ENCODE peak calls at places on chromosomes 5 and 9, in eight cellular contexts. T is mucosa of descending colon, X is upper lobe of right lung, E is astrocyte, C is retinal pigment epithelial cell, J is tibial nerve, N is fibroblast of pulmonary artery, A is astrocyte of the spinal cord. B is an unnamed sample.

GRCh38 chr5:132263548-132264261 is 6.2 kb downstream of the PDLIM4 start:
- DNase-seq in E (peak), J (no peak), T (peak), X (no peak), A (peak), C (no peak), N (peak), B (peak)

GRCh38 chr5:38289457-38289856 is 31.1 kb downstream of the EGFLAM start:
- DNase-seq in E (no peak), C (no peak), J (no peak), T (no peak), X (no peak), N (no peak), A (no peak), B (no peak)

GRCh38 chr9:127930298-127931091 is at the start of gene PIP5KL1:
- DNase-seq in A (peak), C (no peak), E (peak), T (peak), X (peak), N (peak), J (no peak), B (no peak)

GRCh38 chr5:130222638-130223037 is 318.4 kb downstream of the CHSY3 start:
- DNase-seq in A (peak), N (peak), X (no peak), C (peak), E (peak), J (no peak), T (no peak), B (no peak)

GRCh38 chr5:13477118-13477737 is 467.3 kb downstream of the DNAH5 start:
- DNase-seq in A (peak), X (no peak), J (no peak), E (peak), N (peak), C (peak), T (no peak), B (no peak)

GRCh38 chr5:37838152-37838932 is 1.5 kb downstream of the GDNF start:
- DNase-seq in T (no peak), C (no peak), J (no peak), X (no peak), E (no peak), A (peak), N (peak), B (no peak)

GRCh38 chr9:4508246-4508906 is 18.1 kb downstream of the SLC1A1 start:
- DNase-seq in A (peak), E (peak), T (no peak), J (no peak), C (no peak), X (no peak), N (peak), B (peak)

GRCh38 chr9:101509572-101509971 is 24.1 kb upstream of the RNF20 start:
- DNase-seq in T (no peak), C (no peak), A (no peak), N (no peak), X (no peak), E (no peak), J (no peak), B (no peak)

GRCh38 chr5:158382473-158382872 is 523.5 kb upstream of the CLINT1 start:
- DNase-seq in A (peak), J (peak), C (peak), N (peak), X (peak), T (peak), E (peak), B (peak)

GRCh38 chr9:8733096-8733954 is 933.7 kb upstream of the DMAC1 start:
- DNase-seq in X (no peak), J (no peak), E (peak), A (peak), T (peak), N (peak), C (no peak), B (no peak)

GRCh38 chr5:180601591-180602480 is 10.5 kb upstream of the SCGB3A1 start:
- DNase-seq in E (no peak), N (no peak), C (no peak), X (peak), J (no peak), A (no peak), T (no peak), B (no peak)

GRCh38 chr5:168308976-168309598 is 17.6 kb downstream of the WWC1 start:
- DNase-seq in T (no peak), C (no peak), E (no peak), N (no peak), J (no peak), A (no peak), X (no peak), B (no peak)

GRCh38 chr5:43078956-43079355 is 38.8 kb upstream of the ANXA2R start:
- DNase-seq in N (peak), X (no peak), T (no peak), E (peak), C (peak), A (peak), J (no peak), B (peak)

DNA sequence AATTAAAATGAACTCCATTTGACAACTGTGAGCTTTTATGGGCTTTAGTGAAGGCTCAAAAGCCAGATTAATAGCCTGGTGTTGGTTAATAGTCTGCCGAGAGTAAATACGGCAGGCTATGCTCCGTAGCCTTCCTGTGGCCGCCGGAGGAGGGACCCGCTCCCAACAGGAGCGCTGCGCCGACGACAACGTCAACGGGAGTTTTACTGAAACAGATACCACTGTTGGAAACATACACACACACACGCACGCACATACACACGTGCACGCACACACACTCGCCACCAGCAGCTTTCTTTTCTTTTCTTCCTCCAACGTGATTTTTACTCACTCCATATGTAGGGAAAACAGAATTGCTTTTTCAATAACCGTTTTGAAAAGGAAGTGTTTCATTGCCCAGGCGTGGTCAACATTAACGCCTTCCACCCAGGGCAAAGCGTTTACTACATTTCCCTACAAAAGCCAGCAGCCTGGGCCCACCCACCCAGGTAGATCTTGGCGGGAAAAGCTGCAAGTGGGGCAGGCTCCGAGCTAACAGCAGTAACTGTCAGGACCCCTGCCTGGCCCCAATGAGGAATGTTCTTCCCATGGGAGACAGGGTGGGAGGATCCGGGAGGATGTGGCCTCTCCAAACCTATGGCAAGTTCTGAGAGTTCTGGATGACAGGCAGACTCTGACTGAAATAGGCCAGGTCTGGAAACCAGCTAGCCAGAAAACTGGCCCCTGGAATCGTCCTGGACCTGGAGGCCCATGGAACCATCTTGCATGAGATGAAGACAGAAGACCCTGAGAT is 72.3 kb downstream of the PAX5 start:
- DNase-seq in X (peak), N (peak), T (peak), E (peak), A (no peak), J (no peak), C (no peak), B (no peak)
- H3K4me3 ChIP-seq in X (no peak), N (peak), T (no peak), E (no peak), A (no peak), J (no peak), C (no peak), B (peak)

GRCh38 chr5:57366744-57367143 is 115.9 kb downstream of the ACTBL2 start:
- DNase-seq in C (no peak), E (peak), J (no peak), T (no peak), A (no peak), X (no peak), N (peak), B (peak)

GRCh38 chr5:57370376-57370775 is 112.2 kb downstream of the ACTBL2 start:
- DNase-seq in X (no peak), E (no peak), C (no peak), A (no peak), N (no peak), T (no peak), J (no peak), B (no peak)

DNA sequence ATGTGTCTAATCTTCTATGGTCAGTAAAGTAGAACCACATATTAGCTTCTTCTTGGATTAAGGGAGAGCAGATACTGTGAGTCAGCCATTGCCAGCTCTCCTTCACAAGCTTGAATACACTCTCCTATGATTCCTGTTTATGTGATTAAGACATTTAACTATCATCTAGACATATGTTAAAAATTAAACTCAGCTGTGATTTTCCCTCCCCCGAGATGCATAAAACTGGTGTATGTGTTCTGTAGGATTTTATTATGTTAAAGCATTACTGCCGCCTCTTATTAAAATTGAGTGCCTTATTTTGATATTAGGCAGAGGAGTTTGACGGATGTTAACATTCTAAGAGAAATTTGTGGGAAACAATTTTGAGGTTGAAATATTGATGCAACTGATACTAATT is 114.6 kb downstream of the ACTBL2 start:
- DNase-seq in C (no peak), T (no peak), A (no peak), N (no peak), J (no peak), E (peak), X (no peak), B (no peak)
- TF ChIP-seq CTCF in C (no peak), T (no peak), A (no peak), N (no peak), J (no peak), E (no peak), X (no peak), B (no peak)

GRCh38 chr9:112496074-112496722 is 9.6 kb downstream of the KIAA1958 start:
- DNase-seq in X (no peak), E (no peak), A (no peak), C (no peak), T (no peak), J (no peak), N (no peak), B (no peak)

GRCh38 chr9:112495614-112496013 is 9.0 kb downstream of the KIAA1958 start:
- DNase-seq in A (no peak), J (no peak), T (no peak), X (no peak), N (no peak), E (no peak), C (no peak), B (no peak)

GRCh38 chr9:112494153-112494552 is 7.5 kb downstream of the KIAA1958 start:
- DNase-seq in T (no peak), C (no peak), J (no peak), A (no peak), N (no peak), X (no peak), E (no peak), B (no peak)

GRCh38 chr9:112489876-112490661 is 3.4 kb downstream of the KIAA1958 start:
- DNase-seq in A (no peak), C (peak), T (no peak), J (no peak), N (no peak), E (peak), X (no peak), B (no peak)

GRCh38 chr9:112493738-112494137 is 7.1 kb downstream of the KIAA1958 start:
- DNase-seq in T (no peak), X (no peak), J (no peak), E (peak), N (no peak), C (no peak), A (no peak), B (no peak)
- H3K4me3 ChIP-seq in T (no peak), X (no peak), J (no peak), E (no peak), N (no peak), C (no peak), A (no peak), B (no peak)

DNA sequence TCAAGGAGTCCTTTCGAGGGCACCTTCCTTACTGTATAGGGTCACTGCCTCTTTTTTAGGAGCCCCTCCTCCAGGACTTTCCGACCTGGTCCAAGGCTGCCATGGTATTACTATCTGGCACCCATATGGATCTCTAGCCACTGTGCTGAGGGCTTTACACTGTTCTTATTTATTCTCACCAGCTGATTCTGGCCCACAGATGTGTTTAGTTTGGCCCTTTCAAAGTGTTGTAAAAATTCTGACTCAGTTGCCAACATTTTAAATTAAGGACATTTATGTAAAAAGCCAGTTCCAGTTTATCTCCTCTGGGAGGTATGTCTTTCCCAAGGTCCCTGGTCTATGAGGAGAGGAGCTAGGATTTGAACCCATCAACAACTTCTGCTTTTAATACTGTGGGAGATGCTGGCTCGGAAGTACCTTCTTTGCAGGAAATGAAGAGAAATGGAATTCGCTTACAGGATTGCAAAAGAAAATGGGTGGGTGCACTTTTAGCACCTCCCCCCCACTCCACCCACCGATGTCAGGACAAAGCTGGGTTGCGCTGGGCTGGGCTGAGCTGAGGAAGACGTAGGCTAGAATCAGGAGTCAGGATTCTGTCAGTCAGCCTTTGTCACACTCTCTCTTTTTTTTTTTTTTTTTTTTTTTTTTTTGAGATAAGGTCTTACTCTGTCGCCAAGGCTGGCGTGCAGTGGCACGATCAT is 7.8 kb downstream of the JADE2 start:
- DNase-seq in T (no peak), X (peak), J (peak), C (no peak), E (no peak), N (no peak), A (no peak), B (no peak)
- TF ChIP-seq CTCF in T (no peak), X (no peak), J (no peak), C (no peak), E (no peak), N (no peak), A (no peak), B (no peak)

DNA sequence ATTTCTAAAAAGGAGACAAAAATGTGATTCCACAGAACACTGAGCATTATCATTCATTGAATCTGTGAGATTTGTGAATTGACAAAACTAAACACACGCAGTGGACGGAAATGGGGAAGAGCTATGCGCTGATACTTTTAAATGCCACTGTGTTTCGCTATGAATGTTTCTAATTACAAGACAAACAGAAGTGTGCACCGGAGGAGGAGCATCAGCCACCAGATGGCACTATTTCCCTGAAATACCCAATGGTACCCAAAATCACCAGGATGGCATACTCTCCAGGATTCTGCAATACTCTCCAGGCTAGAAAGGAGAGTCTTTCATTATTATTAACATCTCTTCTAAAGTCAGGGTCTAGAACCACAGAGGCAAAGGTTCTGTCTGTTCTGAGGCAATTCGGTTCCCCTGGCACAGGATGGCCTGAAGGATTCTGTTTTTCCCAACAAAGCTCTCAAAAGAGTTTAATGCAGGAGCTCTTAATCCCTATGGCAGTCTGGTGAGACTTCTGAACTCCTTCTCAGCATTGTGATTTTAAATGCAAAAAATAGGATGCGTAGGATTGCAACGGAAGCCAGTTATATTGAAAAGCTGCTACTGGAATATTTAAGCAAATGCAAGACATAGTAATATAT is 13.8 kb upstream of the PUM3 start:
- DNase-seq in A (peak), N (peak), T (peak), J (peak), X (no peak), E (peak), C (no peak), B (no peak)
- H3K4me3 ChIP-seq in A (no peak), N (no peak), T (no peak), J (no peak), X (no peak), E (no peak), C (no peak), B (no peak)

GRCh38 chr9:69785757-69786156 is 25.9 kb upstream of the PTAR1 start:
- DNase-seq in N (peak), E (peak), C (no peak), X (no peak), T (no peak), A (peak), J (no peak), B (no peak)
- TF ChIP-seq CTCF in N (peak), E (peak), C (peak), X (no peak), T (no peak), A (peak), J (no peak), B (peak)

DNA sequence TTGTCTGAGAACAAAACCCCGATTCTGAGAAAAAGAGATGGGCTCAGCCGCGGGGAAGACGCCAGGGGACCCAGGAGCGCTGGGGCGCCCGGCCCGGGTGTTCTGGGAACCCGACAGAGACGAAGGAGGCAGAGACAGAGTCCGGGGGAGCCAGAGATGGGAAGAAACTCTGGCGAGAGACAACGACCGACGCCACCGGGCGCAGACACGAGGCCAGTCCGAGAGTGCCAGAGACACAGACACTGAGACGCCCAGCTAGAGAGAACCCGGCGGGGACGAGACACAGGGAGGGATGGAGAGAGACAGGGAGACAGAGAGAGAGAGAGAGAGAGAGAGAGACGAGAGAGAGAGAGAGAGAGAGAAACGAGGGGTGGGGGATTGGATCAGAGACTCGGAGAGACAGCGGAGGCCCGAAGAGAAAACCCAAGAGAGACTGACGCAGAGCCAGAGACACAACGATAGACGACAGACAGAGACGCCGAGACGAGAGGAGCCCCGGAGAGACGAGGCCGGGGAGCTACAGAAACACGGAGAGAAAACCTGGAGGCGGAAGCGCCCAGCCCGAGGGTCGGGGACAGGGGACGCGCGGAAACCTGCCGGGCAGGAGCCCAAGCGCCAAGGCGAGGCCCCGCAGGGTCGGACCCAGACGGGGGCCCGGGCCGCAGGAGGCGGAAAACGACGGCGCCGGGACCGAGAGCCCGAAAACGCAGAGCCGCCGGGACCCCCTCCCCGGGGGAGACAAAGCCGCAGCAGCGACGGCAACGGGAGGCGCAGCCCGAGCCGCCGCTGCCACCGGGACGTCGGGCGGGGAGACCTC is 3.3 kb downstream of the NR5A1 start:
- DNase-seq in A (no peak), X (no peak), J (no peak), T (no peak), C (no peak), N (no peak), E (no peak), B (no peak)
- H3K4me3 ChIP-seq in A (no peak), X (no peak), J (no peak), T (no peak), C (no peak), N (no peak), E (no peak), B (no peak)